ENCODE peak calls at places on chromosomes 6 and 20, in ten cellular contexts. One of them, this sample, is unnamed.

GRCh38 chr6:113995632-113996031 is 24.7 kb upstream of the HDAC2 start:
- DNase-seq in neuronal stem cell: no peak
- DNase-seq in COLO829: no peak
- DNase-seq in activated T-helper 1 cell treated with Interleukin-2 at 50 U/mL for 16 hours: no peak
- DNase-seq in posterior vena cava: no peak
- DNase-seq in activated naive CD4-positive, alpha-beta T cell treated with anti-CD3 and anti-CD28 coated beads for 36 hours: no peak
- DNase-seq in RWPE2: peak; percentile 71
- DNase-seq in KBM-7: no peak
- DNase-seq in thyroid gland: peak; percentile 78
- DNase-seq in T1000: peak; percentile 70
- DNase-seq in this sample: peak; percentile 37

GRCh38 chr20:16654858-16655257 is 75.0 kb upstream of the SNRPB2 start:
- DNase-seq in neuronal stem cell: no peak
- DNase-seq in COLO829: no peak
- DNase-seq in activated T-helper 1 cell treated with Interleukin-2 at 50 U/mL for 16 hours: no peak
- DNase-seq in posterior vena cava: no peak
- DNase-seq in activated naive CD4-positive, alpha-beta T cell treated with anti-CD3 and anti-CD28 coated beads for 36 hours: no peak
- DNase-seq in RWPE2: no peak
- DNase-seq in KBM-7: no peak
- DNase-seq in thyroid gland: no peak
- DNase-seq in T1000: no peak
- DNase-seq in this sample: no peak

GRCh38 chr6:41122373-41122772 is 31.8 kb downstream of the TREML1 start:
- DNase-seq in neuronal stem cell: no peak
- DNase-seq in COLO829: no peak
- DNase-seq in activated T-helper 1 cell treated with Interleukin-2 at 50 U/mL for 16 hours: no peak
- DNase-seq in posterior vena cava: no peak
- DNase-seq in activated naive CD4-positive, alpha-beta T cell treated with anti-CD3 and anti-CD28 coated beads for 36 hours: no peak
- DNase-seq in RWPE2: no peak
- DNase-seq in KBM-7: no peak
- DNase-seq in thyroid gland: no peak
- DNase-seq in T1000: no peak
- DNase-seq in this sample: peak; percentile 40

GRCh38 chr20:5797843-5798462 is 47.8 kb downstream of the SHLD1 start:
- DNase-seq in neuronal stem cell: no peak
- DNase-seq in COLO829: no peak
- DNase-seq in activated T-helper 1 cell treated with Interleukin-2 at 50 U/mL for 16 hours: no peak
- DNase-seq in posterior vena cava: no peak
- DNase-seq in activated naive CD4-positive, alpha-beta T cell treated with anti-CD3 and anti-CD28 coated beads for 36 hours: no peak
- DNase-seq in RWPE2: no peak
- DNase-seq in KBM-7: no peak
- DNase-seq in thyroid gland: no peak
- DNase-seq in T1000: no peak
- DNase-seq in this sample: no peak

GRCh38 chr6:81977488-81977887 is 225.0 kb upstream of the TENT5A start:
- DNase-seq in neuronal stem cell: no peak
- DNase-seq in COLO829: no peak
- DNase-seq in activated T-helper 1 cell treated with Interleukin-2 at 50 U/mL for 16 hours: no peak
- DNase-seq in posterior vena cava: no peak
- DNase-seq in activated naive CD4-positive, alpha-beta T cell treated with anti-CD3 and anti-CD28 coated beads for 36 hours: no peak
- DNase-seq in RWPE2: no peak
- DNase-seq in KBM-7: no peak
- DNase-seq in thyroid gland: no peak
- DNase-seq in T1000: no peak
- DNase-seq in this sample: no peak

GRCh38 chr20:17795449-17796095 is 95.8 kb downstream of the BANF2 start:
- DNase-seq in neuronal stem cell: no peak
- DNase-seq in COLO829: no peak
- DNase-seq in activated T-helper 1 cell treated with Interleukin-2 at 50 U/mL for 16 hours: no peak
- DNase-seq in posterior vena cava: peak; percentile 40
- DNase-seq in activated naive CD4-positive, alpha-beta T cell treated with anti-CD3 and anti-CD28 coated beads for 36 hours: no peak
- DNase-seq in RWPE2: no peak
- DNase-seq in KBM-7: peak; percentile 3
- DNase-seq in thyroid gland: no peak
- DNase-seq in T1000: no peak
- DNase-seq in this sample: no peak

GRCh38 chr20:30610044-30610693 is 647.3 kb upstream of the DEFB115 start:
- DNase-seq in neuronal stem cell: no peak
- DNase-seq in COLO829: no peak
- DNase-seq in activated T-helper 1 cell treated with Interleukin-2 at 50 U/mL for 16 hours: no peak
- DNase-seq in posterior vena cava: no peak
- DNase-seq in activated naive CD4-positive, alpha-beta T cell treated with anti-CD3 and anti-CD28 coated beads for 36 hours: no peak
- DNase-seq in RWPE2: no peak
- DNase-seq in KBM-7: no peak
- DNase-seq in thyroid gland: peak; percentile 22
- DNase-seq in T1000: no peak
- DNase-seq in this sample: no peak

GRCh38 chr6:126182650-126183311 is 157.1 kb upstream of the CENPW start:
- DNase-seq in neuronal stem cell: no peak
- DNase-seq in COLO829: no peak
- DNase-seq in activated T-helper 1 cell treated with Interleukin-2 at 50 U/mL for 16 hours: no peak
- DNase-seq in posterior vena cava: no peak
- DNase-seq in activated naive CD4-positive, alpha-beta T cell treated with anti-CD3 and anti-CD28 coated beads for 36 hours: no peak
- DNase-seq in RWPE2: no peak
- DNase-seq in KBM-7: no peak
- DNase-seq in thyroid gland: no peak
- DNase-seq in T1000: no peak
- DNase-seq in this sample: peak; percentile 84

GRCh38 chr6:44151348-44152108 is 7.1 kb upstream of the CAPN11 start:
- DNase-seq in neuronal stem cell: peak; percentile 73
- DNase-seq in COLO829: peak; percentile 68
- DNase-seq in activated T-helper 1 cell treated with Interleukin-2 at 50 U/mL for 16 hours: peak; percentile 69
- DNase-seq in posterior vena cava: peak; percentile 93
- DNase-seq in activated naive CD4-positive, alpha-beta T cell treated with anti-CD3 and anti-CD28 coated beads for 36 hours: peak; percentile 81
- DNase-seq in RWPE2: no peak
- DNase-seq in KBM-7: peak; percentile 75
- DNase-seq in thyroid gland: peak; percentile 76
- DNase-seq in T1000: peak; percentile 26
- DNase-seq in this sample: peak; percentile 69

This sample was measured in bronchial epithelial cell.